ENCODE peak calls at places on chromosomes 6 and 20, in nine cellular contexts. Z is sigmoid colon, U is MM.1S, O is lung, S is Peyer's patch, G is brain microvascular endothelial cell, M is bronchial epithelial cell, E is dorsolateral prefrontal cortex, L is cardiac fibroblast. I is an unnamed sample.

GRCh38 chr6:26195376-26195923 is 108.2 kb downstream of the HFE start:
- DNase-seq in Z (peak), U (peak), O (peak), S (peak), G (peak), M (peak), E (peak), L (peak), I (peak)

GRCh38 chr6:158373209-158373608 is 60.9 kb downstream of the TULP4 start:
- DNase-seq in Z (no peak), U (no peak), O (peak), S (no peak), G (no peak), M (peak), E (no peak), L (no peak), I (peak)

GRCh38 chr6:114096553-114097172 is 125.7 kb upstream of the HDAC2 start:
- DNase-seq in Z (no peak), U (peak), O (no peak), S (no peak), G (no peak), M (peak), E (no peak), L (peak), I (no peak)

GRCh38 chr6:145964948-145965366 is 799 bp upstream of the SHPRH start:
- DNase-seq in Z (no peak), U (no peak), O (no peak), S (no peak), G (no peak), M (no peak), E (no peak), L (no peak), I (no peak)

GRCh38 chr6:158839796-158840195 is 20.6 kb upstream of the EZR start:
- DNase-seq in Z (peak), U (no peak), O (no peak), S (no peak), G (no peak), M (no peak), E (no peak), L (no peak), I (no peak)

GRCh38 chr6:39801456-39802251 is 9.5 kb downstream of the DAAM2 start:
- DNase-seq in Z (no peak), U (no peak), O (no peak), S (no peak), G (no peak), M (no peak), E (no peak), L (no peak), I (no peak)

GRCh38 chr6:170099387-170099786 is 191.5 kb downstream of the DLL1 start:
- DNase-seq in Z (peak), U (no peak), O (no peak), S (no peak), G (no peak), M (no peak), E (peak), L (no peak), I (no peak)

GRCh38 chr6:134026597-134026996 is 25.8 kb downstream of the SLC2A12 start:
- DNase-seq in Z (no peak), U (no peak), O (no peak), S (no peak), G (peak), M (peak), E (no peak), L (peak), I (no peak)

GRCh38 chr6:23073851-23074250 is 504.5 kb downstream of the HDGFL1 start:
- DNase-seq in Z (no peak), U (no peak), O (no peak), S (no peak), G (no peak), M (peak), E (no peak), L (peak), I (no peak)

GRCh38 chr6:133983099-133983939 is 30.3 kb downstream of the TBPL1 start:
- DNase-seq in Z (no peak), U (no peak), O (peak), S (no peak), G (peak), M (peak), E (no peak), L (peak), I (no peak)

GRCh38 chr6:130516604-130517003 is 150.8 kb downstream of the TMEM200A start:
- DNase-seq in Z (no peak), U (no peak), O (no peak), S (no peak), G (no peak), M (no peak), E (no peak), L (no peak), I (no peak)

GRCh38 chr6:25706314-25707014 is 48.1 kb upstream of the SLC17A4 start:
- DNase-seq in Z (no peak), U (no peak), O (peak), S (no peak), G (no peak), M (peak), E (no peak), L (peak), I (no peak)

GRCh38 chr6:10585232-10585887 is 64.2 kb downstream of the GCNT2 start:
- DNase-seq in Z (no peak), U (no peak), O (no peak), S (no peak), G (no peak), M (no peak), E (no peak), L (no peak), I (no peak)

GRCh38 chr6:4055420-4056041 is 23.4 kb downstream of the FAM217A start:
- DNase-seq in Z (no peak), U (peak), O (no peak), S (no peak), G (peak), M (peak), E (no peak), L (peak), I (peak)

GRCh38 chr6:36436466-36436865 is 6.2 kb downstream of the PXT1 start:
- DNase-seq in Z (no peak), U (no peak), O (no peak), S (no peak), G (peak), M (no peak), E (no peak), L (peak), I (no peak)

GRCh38 chr20:52081066-52081465 is 110.5 kb downstream of the ZFP64 start:
- DNase-seq in Z (no peak), U (no peak), O (no peak), S (no peak), G (no peak), M (no peak), E (no peak), L (no peak), I (no peak)

GRCh38 chr6:41695825-41696224 is 39.6 kb downstream of the TFEB start:
- DNase-seq in Z (no peak), U (no peak), O (no peak), S (no peak), G (no peak), M (no peak), E (no peak), L (no peak), I (no peak)

GRCh38 chr6:5905431-5906339 is 101.0 kb downstream of the NRN1 start:
- DNase-seq in Z (peak), U (no peak), O (peak), S (no peak), G (peak), M (peak), E (peak), L (peak), I (no peak)

GRCh38 chr6:35402136-35402855 is 49.8 kb upstream of the FANCE start:
- DNase-seq in Z (no peak), U (peak), O (peak), S (no peak), G (no peak), M (no peak), E (no peak), L (no peak), I (no peak)

GRCh38 chr6:133951881-133952814 is 876 bp upstream of the TBPL1 start:
- DNase-seq in Z (peak), U (peak), O (peak), S (peak), G (peak), M (peak), E (peak), L (peak), I (peak)

GRCh38 chr6:31272856-31273626 is 1.1 kb upstream of the HLA-C start:
- DNase-seq in Z (no peak), U (no peak), O (no peak), S (no peak), G (no peak), M (no peak), E (no peak), L (no peak), I (no peak)

GRCh38 chr6:97114645-97115044 is 168.4 kb downstream of the MMS22L start:
- DNase-seq in Z (no peak), U (no peak), O (no peak), S (no peak), G (no peak), M (no peak), E (no peak), L (no peak), I (no peak)

GRCh38 chr6:63333440-63333839 is 13.7 kb upstream of the LGSN start:
- DNase-seq in Z (no peak), U (no peak), O (no peak), S (no peak), G (no peak), M (no peak), E (no peak), L (no peak), I (no peak)

DNA sequence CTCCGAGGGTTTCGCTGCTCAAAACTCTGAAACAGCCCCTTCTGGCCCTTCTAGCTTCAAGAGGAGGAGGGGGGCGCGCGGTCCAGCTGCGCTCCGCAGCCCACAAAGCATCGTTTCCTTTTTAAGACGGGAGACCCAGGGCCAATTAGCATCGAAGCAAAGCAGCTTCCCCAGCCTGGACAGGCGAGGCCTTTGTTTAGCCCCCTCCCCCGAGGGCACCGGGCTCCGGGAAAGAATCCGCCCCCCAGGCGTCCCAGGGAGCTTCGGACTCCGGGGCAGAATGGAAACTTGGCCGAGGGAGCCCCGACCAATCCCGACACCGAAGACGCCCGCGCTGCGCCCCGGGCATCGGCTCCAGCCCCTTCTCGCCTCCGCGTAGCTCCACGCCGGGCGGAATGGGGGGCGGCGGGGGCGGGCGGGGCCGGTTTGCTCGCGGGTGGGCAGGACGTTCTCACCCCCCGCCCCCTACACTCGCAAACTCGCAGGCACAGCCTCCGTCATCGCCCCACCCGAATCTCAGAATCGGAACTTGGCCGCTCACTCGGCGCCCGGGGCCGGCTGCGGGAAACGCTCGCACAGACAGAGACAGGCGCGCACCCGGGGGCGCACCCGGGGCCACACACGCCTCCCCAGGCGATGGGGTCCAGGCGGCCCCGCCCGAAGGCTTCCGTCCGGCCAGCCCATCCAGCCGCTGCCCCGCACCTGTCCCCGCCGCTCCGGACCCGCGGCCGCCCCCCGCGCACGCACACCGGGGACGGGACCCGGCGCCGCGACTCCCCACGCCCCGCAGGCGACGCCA is 626 bp downstream of the NKAIN4 start:
- DNase-seq in Z (no peak), U (no peak), O (no peak), S (no peak), G (no peak), M (no peak), E (peak), L (no peak), I (no peak)
- H3K4me3 ChIP-seq in Z (peak), U (no peak), O (no peak), S (no peak), G (no peak), M (peak), E (peak), L (no peak), I (peak)

GRCh38 chr20:57091748-57092111 is 174.7 kb downstream of the BMP7 start:
- DNase-seq in Z (no peak), U (no peak), O (no peak), S (no peak), G (no peak), M (no peak), E (no peak), L (no peak), I (no peak)
- H3K4me3 ChIP-seq in Z (no peak), U (no peak), O (no peak), S (no peak), G (no peak), M (no peak), E (no peak), L (no peak), I (no peak)

GRCh38 chr6:21732731-21733130 is 139.2 kb downstream of the SOX4 start:
- DNase-seq in Z (no peak), U (no peak), O (no peak), S (no peak), G (no peak), M (no peak), E (no peak), L (no peak), I (no peak)
- H3K4me3 ChIP-seq in Z (no peak), U (no peak), O (no peak), S (no peak), G (no peak), M (no peak), E (no peak), L (no peak), I (no peak)

DNA sequence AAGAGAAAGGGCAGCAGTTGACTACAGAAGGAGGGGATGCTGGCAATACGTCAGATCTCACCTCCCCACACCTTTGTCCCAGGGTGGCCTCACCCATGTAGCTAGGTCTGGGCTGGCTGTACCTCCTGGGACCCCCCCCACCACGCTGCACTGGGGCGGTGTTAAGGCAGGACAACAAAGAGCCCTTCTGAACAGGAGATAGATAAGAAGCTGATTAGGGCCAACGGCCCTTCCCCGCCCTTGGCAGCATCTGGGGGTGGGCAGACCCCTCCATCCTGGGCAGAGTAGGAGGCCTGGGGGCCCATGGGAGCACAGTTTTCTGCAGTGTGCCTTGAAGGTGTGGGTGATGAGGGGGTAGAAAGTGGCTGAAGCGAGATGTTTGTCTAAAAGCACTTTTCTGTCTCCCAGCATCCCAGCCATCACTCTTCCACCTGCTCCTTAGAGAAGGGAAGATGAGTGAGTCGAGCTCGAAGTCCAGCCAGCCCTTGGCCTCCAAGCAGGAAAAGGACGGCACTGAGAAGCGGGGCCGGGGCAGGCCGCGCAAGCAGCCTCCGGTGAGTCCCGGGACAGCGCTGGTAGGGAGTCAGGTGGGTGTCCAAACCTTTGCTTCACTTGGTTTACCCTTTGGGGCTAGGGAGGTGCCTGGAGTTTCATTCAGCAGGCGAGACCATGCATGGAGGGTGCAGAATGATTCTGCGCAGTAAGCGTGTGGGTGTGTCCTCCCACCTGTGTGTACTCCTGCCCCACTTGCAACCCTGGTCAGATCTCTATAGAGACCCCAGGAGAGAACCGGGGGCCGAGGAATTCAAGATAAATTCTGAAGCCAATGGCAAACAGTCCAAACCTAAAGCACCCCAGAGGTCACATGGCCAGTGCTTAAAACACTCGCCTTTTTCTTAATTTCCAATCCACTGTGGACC is 3.9 kb downstream of the HMGA1 start:
- DNase-seq in Z (peak), U (no peak), O (no peak), S (peak), G (no peak), M (no peak), E (peak), L (no peak), I (no peak)
- H3K4me3 ChIP-seq in Z (no peak), U (no peak), O (no peak), S (no peak), G (peak), M (no peak), E (no peak), L (no peak), I (no peak)

I was measured in prostate gland.